ENCODE peak calls at places on chromosome 19, in four cellular contexts. W is GM23338, G is fibroblast of lung, I is K562. D is an unnamed sample.

GRCh38 chr19:51158474-51159129 is 16.5 kb downstream of the SIGLEC7 start:
- DNase-seq in W (peak), G (no peak), I (peak), D (no peak)

GRCh38 chr19:11973020-11973810 is 8.4 kb downstream of the ZNF763 start:
- DNase-seq in W (no peak), G (no peak), I (no peak), D (no peak)

GRCh38 chr19:10861118-10861651 is 10.2 kb upstream of the CARM1 start:
- DNase-seq in W (peak), G (no peak), I (peak), D (peak)

GRCh38 chr19:55694241-55694655 is 19.2 kb downstream of the EPN1 start:
- DNase-seq in W (no peak), G (no peak), I (no peak), D (peak)

GRCh38 chr19:45865269-45865948 is 1.3 kb downstream of the FOXA3 start:
- DNase-seq in W (no peak), G (no peak), I (no peak), D (peak)

GRCh38 chr19:14030997-14031718 is 404 bp upstream of the IL27RA start:
- DNase-seq in W (peak), G (no peak), I (no peak), D (no peak)

GRCh38 chr19:40467007-40467565 is 285 bp downstream of the SPTBN4 start:
- DNase-seq in W (peak), G (no peak), I (no peak), D (peak)

GRCh38 chr19:15154002-15154612 is 46.7 kb downstream of the NOTCH3 start:
- DNase-seq in W (peak), G (peak), I (peak), D (peak)

GRCh38 chr19:30444253-30444671 is 72.1 kb downstream of the ZNF536 start:
- DNase-seq in W (no peak), G (no peak), I (no peak), D (no peak)

GRCh38 chr19:10010939-10011338 is 635 bp upstream of the COL5A3 start:
- DNase-seq in W (no peak), G (no peak), I (no peak), D (no peak)

GRCh38 chr19:49133621-49134454 is 14.5 kb downstream of the PPFIA3 start:
- DNase-seq in W (peak), G (peak), I (peak), D (peak)

GRCh38 chr19:13055213-13056051 is 47.2 kb downstream of the LYL1 start:
- DNase-seq in W (peak), G (peak), I (no peak), D (peak)

GRCh38 chr19:38399537-38399936 is 3.4 kb upstream of the FAM98C start:
- DNase-seq in W (no peak), G (no peak), I (no peak), D (no peak)

GRCh38 chr19:55228015-55228391 is 560 bp downstream of the TMEM86B start:
- DNase-seq in W (no peak), G (no peak), I (no peak), D (no peak)

GRCh38 chr19:19741184-19741583 is 8.3 kb upstream of the ZNF14 start:
- DNase-seq in W (no peak), G (no peak), I (no peak), D (peak)

GRCh38 chr19:44697670-44698034 is 1.3 kb upstream of the CEACAM16 start:
- DNase-seq in W (no peak), G (no peak), I (no peak), D (no peak)

GRCh38 chr19:33815410-33816340 is 19.0 kb downstream of the KCTD15 start:
- DNase-seq in W (no peak), G (peak), I (peak), D (peak)

GRCh38 chr19:33291623-33292534 is 10.5 kb downstream of the CEBPA start:
- DNase-seq in W (no peak), G (no peak), I (no peak), D (peak)

GRCh38 chr19:50308991-50309390 is 20.2 kb downstream of the KCNC3 start:
- DNase-seq in W (no peak), G (no peak), I (no peak), D (peak)

GRCh38 chr19:5038631-5039271 is 69.8 kb downstream of the KDM4B start:
- DNase-seq in W (peak), G (no peak), I (peak), D (peak)

GRCh38 chr19:45179063-45179847 is 671 bp downstream of the BLOC1S3 start:
- DNase-seq in W (no peak), G (peak), I (peak), D (peak)

GRCh38 chr19:4504297-4504701 is 14.0 kb downstream of the PLIN4 start:
- DNase-seq in W (no peak), G (no peak), I (no peak), D (peak)

GRCh38 chr19:45526143-45526542 is 18.9 kb downstream of the VASP start:
- DNase-seq in W (peak), G (peak), I (peak), D (peak)

GRCh38 chr19:7470540-7471305 is 18.1 kb downstream of the PEX11G start:
- DNase-seq in W (no peak), G (no peak), I (no peak), D (peak)

GRCh38 chr19:42563352-42564210 is 31.1 kb downstream of the CEACAM8 start:
- DNase-seq in W (peak), G (peak), I (peak), D (peak)

GRCh38 chr19:45816236-45817009 is 1.3 kb upstream of the RSPH6A start:
- DNase-seq in W (peak), G (no peak), I (no peak), D (no peak)

GRCh38 chr19:18669883-18670282 is 13.6 kb upstream of the CRTC1 start:
- DNase-seq in W (no peak), G (no peak), I (no peak), D (peak)

GRCh38 chr19:18672606-18673337 is 10.7 kb upstream of the CRTC1 start:
- DNase-seq in W (peak), G (peak), I (peak), D (peak)

GRCh38 chr19:18670313-18670712 is 13.2 kb upstream of the CRTC1 start:
- DNase-seq in W (no peak), G (no peak), I (no peak), D (no peak)

GRCh38 chr19:18672044-18672451 is 11.4 kb upstream of the CRTC1 start:
- DNase-seq in W (peak), G (no peak), I (no peak), D (peak)

DNA sequence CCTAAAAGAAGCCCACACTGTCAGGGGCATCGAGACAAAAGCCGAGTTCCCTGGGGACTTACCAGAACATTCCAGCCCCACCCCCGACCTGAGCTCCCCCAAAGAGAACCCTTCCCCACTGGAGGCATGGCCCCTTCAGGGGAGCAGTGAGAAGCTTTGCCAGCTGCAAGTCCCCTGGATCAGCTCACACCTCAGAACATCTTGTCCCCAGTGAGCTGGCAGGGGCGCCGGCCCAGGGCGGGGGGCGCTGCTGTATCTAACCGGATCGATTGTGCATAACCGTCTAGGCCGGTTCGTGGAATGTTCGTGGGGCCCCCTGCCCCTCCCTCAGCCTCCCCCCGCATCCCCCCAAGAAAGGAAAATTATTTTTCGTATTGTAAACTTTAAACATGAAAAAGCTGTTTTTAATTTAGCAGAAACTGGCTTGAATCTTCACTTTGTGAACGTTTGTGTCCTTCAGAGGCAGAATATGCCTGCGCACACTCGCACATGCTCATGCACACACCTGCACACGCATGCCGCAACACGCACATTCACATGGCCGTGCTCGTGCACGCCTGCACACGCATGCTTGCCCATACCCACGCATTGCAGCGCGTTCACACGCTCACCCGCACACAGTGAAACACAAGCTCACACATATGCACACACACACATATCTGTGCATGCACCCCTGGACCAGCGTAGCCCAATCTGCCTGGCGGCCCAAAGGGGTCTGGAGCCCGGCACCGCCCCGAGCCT is 12.0 kb upstream of the CRTC1 start:
- DNase-seq in W (no peak), G (no peak), I (no peak), D (peak)
- H3K4me3 ChIP-seq in W (no peak), G (no peak), I (no peak), D (no peak)

GRCh38 chr19:53980553-53981407 is 10.7 kb upstream of the CACNG6 start:
- DNase-seq in W (peak), G (peak), I (peak), D (peak)

GRCh38 chr19:53981408-53981998 is 9.9 kb upstream of the CACNG6 start:
- DNase-seq in W (peak), G (no peak), I (no peak), D (peak)

GRCh38 chr19:53983457-53984289 is 7.8 kb upstream of the CACNG6 start:
- DNase-seq in W (no peak), G (no peak), I (no peak), D (peak)

GRCh38 chr19:53982611-53983010 is 8.8 kb upstream of the CACNG6 start:
- DNase-seq in W (peak), G (peak), I (no peak), D (peak)

DNA sequence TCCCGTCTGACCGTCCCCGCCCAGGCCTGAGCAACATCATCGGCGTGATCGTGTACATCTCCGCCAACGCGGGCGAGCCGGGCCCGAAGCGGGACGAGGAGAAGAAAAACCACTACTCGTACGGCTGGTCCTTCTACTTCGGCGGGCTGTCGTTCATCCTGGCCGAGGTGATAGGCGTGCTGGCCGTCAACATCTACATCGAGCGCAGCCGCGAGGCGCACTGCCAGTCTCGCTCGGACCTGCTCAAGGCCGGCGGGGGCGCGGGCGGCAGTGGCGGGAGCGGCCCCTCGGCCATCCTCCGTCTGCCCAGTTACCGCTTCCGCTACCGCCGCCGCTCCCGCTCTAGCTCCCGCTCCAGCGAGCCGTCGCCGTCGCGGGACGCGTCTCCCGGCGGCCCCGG is 9.4 kb upstream of the CACNG6 start:
- DNase-seq in W (peak), G (peak), I (no peak), D (peak)
- H2AFZ ChIP-seq in W (no peak), G (no peak), I (no peak), D (peak)

GRCh38 chr19:6279620-6279930 is 200 bp downstream of the MLLT1 start:
- DNase-seq in W (no peak), G (no peak), I (no peak), D (no peak)
- H3K27ac ChIP-seq in W (no peak), G (peak), I (peak), D (peak)

DNA sequence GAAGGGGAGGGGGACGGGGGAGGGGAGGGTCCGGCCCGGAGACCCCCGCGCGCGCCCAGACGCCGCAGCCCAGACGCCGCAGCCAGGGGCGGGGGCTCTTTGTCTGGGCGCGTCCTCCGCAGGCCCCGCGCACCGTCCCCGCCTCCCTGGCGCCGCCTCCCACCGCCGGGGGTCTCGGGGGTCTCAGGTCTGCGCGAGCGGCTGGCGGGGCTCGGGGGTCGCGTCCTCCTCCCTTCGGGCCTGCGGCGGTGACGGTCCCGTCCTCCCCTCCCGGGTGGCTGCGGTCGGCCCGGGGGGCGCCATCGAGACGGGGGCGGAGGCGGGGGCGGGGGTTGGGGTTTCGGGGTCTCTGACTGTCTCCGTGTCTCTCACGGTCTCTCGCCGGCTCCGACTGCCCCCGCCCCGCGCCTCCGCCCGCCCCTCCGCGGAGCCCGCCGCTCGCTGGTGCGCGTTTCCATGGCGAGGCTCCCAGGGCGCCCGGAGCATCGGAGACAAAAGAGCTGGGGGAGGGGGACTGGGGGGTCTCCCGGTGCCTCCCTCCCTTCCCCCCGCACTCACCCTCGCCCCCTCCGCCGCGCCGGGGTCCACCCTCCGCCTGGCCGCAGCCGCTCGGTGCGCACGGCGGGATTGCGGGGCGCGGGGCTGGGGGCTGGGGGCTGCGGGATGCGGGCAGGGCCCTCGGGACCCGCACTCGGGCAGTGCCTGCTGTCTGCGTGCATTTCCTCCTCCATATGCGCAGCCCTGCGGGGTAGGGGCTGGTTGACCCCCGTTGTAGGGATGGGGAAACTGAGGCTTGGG is 420 bp upstream of the PLPPR3 start:
- DNase-seq in W (peak), G (no peak), I (no peak), D (peak)
- H3K4me3 ChIP-seq in W (peak), G (no peak), I (peak), D (no peak)

DNA sequence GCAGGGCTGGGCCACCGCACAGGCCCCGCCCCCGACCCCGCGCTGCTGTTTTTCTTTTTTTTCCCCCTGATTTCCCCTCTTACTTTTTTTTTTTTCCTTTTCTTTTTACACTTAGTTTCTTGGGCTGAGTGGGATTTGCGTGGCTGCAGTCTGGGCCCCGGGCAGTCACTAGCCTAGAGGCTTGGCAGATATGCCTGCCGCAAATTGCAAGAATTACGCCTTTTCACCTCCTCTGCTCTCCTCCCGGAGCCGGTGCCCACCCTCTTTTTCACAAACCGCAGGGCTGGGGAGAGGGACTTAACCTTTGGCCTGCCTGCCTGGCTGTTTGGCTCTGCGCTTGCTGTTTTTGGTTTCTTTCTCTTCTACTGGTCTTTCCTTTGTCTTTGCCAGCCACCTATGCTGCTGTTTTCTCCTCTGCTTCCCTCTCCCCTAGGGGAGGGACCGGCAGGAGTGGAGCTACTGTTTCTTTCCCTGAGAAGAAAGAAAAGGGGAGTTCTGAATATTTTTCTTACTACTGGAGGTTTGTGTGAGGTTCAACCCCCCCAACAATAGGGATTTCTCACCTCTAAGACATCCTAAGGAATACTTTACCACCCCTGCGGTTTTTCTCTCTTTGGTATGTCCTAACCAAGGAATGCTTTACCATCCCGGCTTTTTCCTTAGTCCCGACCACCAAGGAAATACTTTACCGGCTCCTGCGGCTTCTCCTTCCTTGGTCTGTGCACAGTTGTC is 11.0 kb downstream of the ZNF552 start:
- DNase-seq in W (peak), G (peak), I (no peak), D (peak)
- H2AFZ ChIP-seq in W (no peak), G (peak), I (no peak), D (peak)

GRCh38 chr19:16444273-16444597 is 27.5 kb downstream of the EPS15L1 start:
- DNase-seq in W (no peak), G (no peak), I (no peak), D (no peak)

GRCh38 chr19:16442386-16443276 is 29.1 kb downstream of the EPS15L1 start:
- DNase-seq in W (no peak), G (no peak), I (peak), D (no peak)

GRCh38 chr19:16446108-16447014 is 25.4 kb downstream of the EPS15L1 start:
- DNase-seq in W (no peak), G (no peak), I (no peak), D (peak)

GRCh38 chr19:16447015-16447384 is 24.8 kb downstream of the EPS15L1 start:
- DNase-seq in W (no peak), G (peak), I (peak), D (peak)

DNA sequence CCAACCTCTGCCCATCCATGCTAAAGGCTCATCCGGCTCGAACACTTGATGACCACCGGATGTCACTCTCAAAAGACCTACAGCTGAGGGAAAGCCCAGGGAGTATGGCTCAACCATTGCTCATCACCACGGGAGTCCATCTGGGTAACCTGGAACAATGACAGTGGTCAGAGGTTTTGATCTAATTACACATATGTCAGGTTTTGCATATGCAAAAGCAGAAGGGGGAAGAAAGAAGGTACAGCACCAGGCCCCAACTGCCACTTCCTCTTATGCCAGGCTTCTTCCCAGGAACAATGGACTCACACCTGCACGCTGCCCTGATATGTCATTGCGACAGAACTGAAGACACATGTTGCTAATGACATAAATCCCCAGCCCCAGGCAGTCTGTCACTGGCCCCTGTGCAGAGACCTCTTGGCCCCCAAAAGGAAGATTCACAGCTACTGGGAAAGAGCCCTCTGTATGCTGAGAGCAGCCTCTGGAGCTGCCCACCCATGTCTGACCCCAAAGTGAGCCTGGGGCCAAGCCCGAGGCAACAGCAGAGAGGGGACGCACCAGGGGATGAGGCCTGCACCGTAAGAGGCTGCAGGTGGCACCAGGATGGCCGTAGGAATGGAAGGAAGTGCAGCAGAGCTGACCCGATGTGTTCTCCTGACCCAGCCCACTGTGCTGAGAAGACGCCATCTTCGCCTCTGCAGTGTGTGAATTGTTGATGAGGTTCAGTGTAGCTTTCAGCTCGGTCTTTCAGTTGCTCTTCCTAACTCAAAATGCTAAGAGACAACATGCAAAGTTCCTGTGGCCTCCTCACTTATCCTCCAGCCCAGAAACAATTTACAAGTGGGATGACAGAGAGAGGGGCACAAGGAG is 26.3 kb downstream of the EPS15L1 start:
- DNase-seq in W (no peak), G (peak), I (no peak), D (peak)
- H3K27ac ChIP-seq in W (peak), G (no peak), I (no peak), D (no peak)

D was measured in osteoblast.